ENCODE peak calls at places on chromosomes 6 and 20, in ten cellular contexts. Q is left lung; O is mucosa of descending colon; W is RWPE2; H is body of pancreas; D is heart right ventricle; V is CD8-positive, alpha-beta T cell; N is PC-3; G is HCT116; F is aorta. Z is an unnamed sample.

GRCh38 chr6:54353975-54354374 is 45.7 kb downstream of the TINAG start:
- ATAC-seq in O (no peak), G (no peak), W (no peak), N (no peak), H (no peak), F (no peak), D (no peak), V (no peak), Q (no peak), Z (no peak)

GRCh38 chr6:154951400-154952200 is 43.5 kb upstream of the TIAM2 start:
- ATAC-seq in F (no peak), D (no peak), Q (no peak), G (peak; percentile 81), W (peak; percentile 27), N (peak; percentile 37), H (no peak), O (peak; percentile 32), V (peak; percentile 76), Z (no peak)

GRCh38 chr6:17394192-17394611 is 807 bp downstream of the CAP2 start:
- ATAC-seq in O (peak; percentile 68), Q (peak; percentile 82), V (no peak), G (peak; percentile 73), W (peak; percentile 64), N (peak; percentile 73), D (peak; percentile 57), F (peak; percentile 42), H (peak; percentile 86), Z (peak; percentile 65)

GRCh38 chr6:71446084-71446869 is 157.7 kb downstream of the OGFRL1 start:
- ATAC-seq in N (no peak), V (no peak), O (no peak), G (no peak), H (no peak), F (no peak), D (peak; percentile 46), W (no peak), Q (no peak), Z (no peak)

GRCh38 chr6:76942203-76942971 is 520.9 kb downstream of the HTR1B start:
- ATAC-seq in G (no peak), D (no peak), H (no peak), V (no peak), W (no peak), N (no peak), O (no peak), Q (no peak), F (no peak), Z (no peak)

GRCh38 chr6:105227292-105227628 is 47.4 kb upstream of the POPDC3 start:
- ATAC-seq in O (no peak), F (no peak), G (no peak), D (no peak), H (no peak), V (no peak), Q (no peak), W (no peak), N (no peak), Z (no peak)

GRCh38 chr20:38590682-38591483 is 9.9 kb downstream of the ADIG start:
- ATAC-seq in D (no peak), F (no peak), H (no peak), O (no peak), N (no peak), W (peak; percentile 44), G (no peak), V (no peak), Q (no peak), Z (no peak)

GRCh38 chr6:105209950-105210706 is 30.3 kb upstream of the POPDC3 start:
- ATAC-seq in H (no peak), G (peak; percentile 54), V (no peak), N (peak; percentile 77), O (no peak), F (no peak), W (peak; percentile 91), D (no peak), Q (no peak), Z (no peak)

GRCh38 chr20:36301359-36302119 is 4.6 kb upstream of the DLGAP4 start:
- ATAC-seq in O (no peak), F (no peak), H (no peak), Q (no peak), D (no peak), W (no peak), N (no peak), V (no peak), G (no peak), Z (no peak)

DNA sequence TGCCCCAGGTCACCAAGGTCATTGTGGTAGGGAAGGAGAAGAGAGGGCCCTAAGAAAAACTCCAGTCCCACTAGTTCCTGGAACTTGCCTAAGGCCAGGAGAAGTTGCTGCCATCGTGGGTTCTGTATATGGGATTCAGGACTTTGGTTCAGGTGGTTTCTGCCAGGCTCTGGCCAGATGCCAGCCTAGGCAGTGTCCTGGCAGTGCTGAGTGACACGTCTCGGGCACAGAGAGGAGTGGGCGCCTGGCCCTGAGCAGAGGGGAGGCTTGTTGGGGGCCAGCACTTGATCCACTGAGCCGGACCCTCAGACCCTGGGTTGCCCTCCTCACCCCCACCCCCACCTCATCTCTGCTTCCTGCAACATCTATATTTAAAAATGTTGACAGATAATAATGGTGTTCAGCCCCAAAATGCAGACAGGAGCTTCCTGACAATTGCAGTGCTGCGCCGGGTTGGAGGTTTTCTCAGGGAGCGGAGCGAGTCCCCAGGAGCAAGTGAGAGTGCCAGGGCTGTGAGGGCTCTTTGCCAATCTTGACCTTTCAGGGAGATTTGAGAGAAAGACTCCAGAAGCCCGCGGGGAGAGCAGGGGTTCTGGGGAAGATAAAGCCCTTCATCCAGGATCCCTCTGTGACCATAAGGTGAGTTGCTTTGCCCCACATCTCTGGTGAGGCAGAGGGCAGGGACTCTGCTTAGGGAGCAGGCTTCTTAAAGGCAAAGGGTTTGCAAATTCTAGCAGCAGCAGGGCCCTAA is 72.0 kb downstream of the PHACTR3 start:
- ATAC-seq in D (peak; percentile 26), W (no peak), O (no peak), H (no peak), F (no peak), G (no peak), Q (no peak), N (no peak), V (no peak), Z (no peak)
- H3K9me3 ChIP-seq in D (no peaks in the 10 kb centered on the region), W (no peaks in the 10 kb centered on the region), O (no peaks in the 10 kb centered on the region), H (no peaks in the 10 kb centered on the region), F (no peaks in the 10 kb centered on the region), G (no peaks in the 10 kb centered on the region), Q (no peaks in the 10 kb centered on the region), N (no peaks in the 10 kb centered on the region), V (no peaks in the 10 kb centered on the region), Z (no peaks in the 10 kb centered on the region)

GRCh38 chr20:56111951-56112730 is 106.8 kb upstream of the CBLN4 start:
- ATAC-seq in V (no peak), D (no peak), H (no peak), O (no peak), N (no peak), G (no peak), W (peak; percentile 19), Q (no peak), F (no peak), Z (no peak)
- H3K9me3 ChIP-seq in V (no peaks in the 10 kb centered on the region), D (no peaks in the 10 kb centered on the region), H (no peaks in the 10 kb centered on the region), O (no peaks in the 10 kb centered on the region), N (peaks cover 24% of the 10 kb centered on the region), G (peaks cover 29% of the 10 kb centered on the region), W (no peaks in the 10 kb centered on the region), Q (no peaks in the 10 kb centered on the region), F (no peaks in the 10 kb centered on the region), Z (no peaks in the 10 kb centered on the region)

DNA sequence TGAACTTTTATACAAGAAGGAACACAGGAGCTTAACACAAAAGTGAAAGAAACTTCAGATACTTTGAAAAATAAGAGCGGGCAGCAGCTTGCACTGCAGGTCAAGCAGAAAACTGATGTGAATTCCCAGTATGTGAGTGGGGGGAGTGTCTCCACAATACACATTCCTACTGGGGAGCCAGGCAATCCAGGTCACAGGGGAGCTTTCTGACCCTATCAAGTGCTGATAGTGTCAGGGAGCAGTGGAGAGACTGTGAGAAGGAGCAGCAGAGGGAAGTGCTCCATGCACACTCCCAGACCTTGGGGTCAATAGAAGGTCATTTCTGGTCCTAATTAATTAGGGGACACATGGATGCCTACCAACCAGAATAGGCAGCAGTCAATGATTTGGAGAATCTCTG is 59.4 kb downstream of the PDSS2 start:
- ATAC-seq in D (no peak), N (no peak), F (no peak), G (no peak), W (no peak), V (no peak), H (no peak), O (no peak), Q (no peak), Z (no peak)
- H3K9me3 ChIP-seq in D (peaks cover 5% of the 10 kb centered on the region), N (no peaks in the 10 kb centered on the region), F (peaks cover 9% of the 10 kb centered on the region), G (no peaks in the 10 kb centered on the region), W (no peaks in the 10 kb centered on the region), V (no peaks in the 10 kb centered on the region), H (no peaks in the 10 kb centered on the region), O (peaks cover 20% of the 10 kb centered on the region), Q (no peaks in the 10 kb centered on the region), Z (no peaks in the 10 kb centered on the region)

DNA sequence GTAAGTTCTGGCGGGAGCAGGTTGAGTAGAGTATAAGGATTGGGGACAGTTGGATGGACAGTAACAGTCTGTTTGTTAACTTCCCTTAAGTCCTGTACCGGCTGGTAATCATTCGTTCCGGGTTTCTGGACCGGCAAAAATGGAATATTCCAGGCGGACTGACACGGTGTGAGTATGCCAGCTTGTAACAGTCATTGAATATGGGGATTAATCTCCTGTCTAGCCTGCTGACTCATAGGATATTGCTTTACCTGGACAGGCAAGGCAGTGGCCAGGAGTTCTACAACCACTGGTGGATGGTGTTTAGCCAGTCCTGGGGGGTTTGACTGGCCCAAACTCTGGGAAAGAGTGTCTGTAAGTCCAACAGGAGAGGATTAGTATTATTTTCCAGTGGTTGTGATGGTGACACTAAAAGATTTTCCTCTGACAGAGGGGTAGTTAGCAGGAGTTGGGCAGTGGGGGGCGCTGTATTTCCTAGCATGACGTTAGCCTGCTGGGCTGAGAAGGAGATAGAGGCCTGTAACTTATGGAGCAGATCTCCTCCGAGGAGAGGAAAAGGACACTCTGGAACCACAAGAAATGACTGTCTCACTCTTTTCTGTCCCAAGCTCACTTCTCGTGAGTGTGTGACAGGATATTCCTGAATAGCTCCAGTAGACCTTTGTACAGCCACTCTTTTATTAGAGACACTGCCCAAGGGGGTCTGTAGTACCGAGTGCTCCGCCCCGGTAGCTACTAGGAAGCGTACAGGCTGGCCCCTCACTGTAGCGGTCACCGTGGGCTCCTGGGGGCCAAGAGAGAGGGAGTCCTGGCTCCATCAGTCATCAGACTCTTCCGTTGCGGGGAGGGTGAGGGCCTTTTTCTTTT is 152.2 kb downstream of the TRIM27 start:
- ATAC-seq in F (no peak), N (no peak), D (no peak), O (no peak), G (peak; percentile 67), H (no peak), Q (no peak), V (no peak), W (peak; percentile 41), Z (no peak)
- H3K9me3 ChIP-seq in F (peaks cover 3% of the 10 kb centered on the region), N (no peaks in the 10 kb centered on the region), D (no peaks in the 10 kb centered on the region), O (no peaks in the 10 kb centered on the region), G (no peaks in the 10 kb centered on the region), H (no peaks in the 10 kb centered on the region), Q (no peaks in the 10 kb centered on the region), V (no peaks in the 10 kb centered on the region), W (no peaks in the 10 kb centered on the region), Z (peaks cover 7% of the 10 kb centered on the region)